ENCODE peak calls at places on chromosomes 1 and 21, in ten cellular contexts. N, O, R, V, I, Q, C, S, G and M are unnamed samples.

GRCh38 chr1:243738020-243738419 is 112.0 kb downstream of the AKT3 start:
- DNase-seq in C (no peak), R (no peak), O (no peak), I (no peak), S (no peak), Q (no peak), N (no peak), G (no peak), V (no peak), M (no peak)

GRCh38 chr1:36857761-36858160 is 176.6 kb downstream of the GRIK3 start:
- DNase-seq in G (no peak), N (no peak), I (no peak), V (peak), S (no peak), O (no peak), C (no peak), Q (peak), R (no peak), M (no peak)

GRCh38 chr21:39189857-39190604 is 6.8 kb upstream of the PSMG1 start:
- DNase-seq in Q (no peak), N (no peak), S (no peak), O (no peak), V (no peak), R (no peak), G (no peak), I (no peak), C (no peak), M (no peak)

GRCh38 chr1:47618830-47619229 is 181.0 kb downstream of the FOXD2 start:
- DNase-seq in I (no peak), O (peak), C (no peak), V (no peak), N (no peak), R (no peak), G (no peak), S (no peak), Q (peak), M (no peak)

GRCh38 chr1:40004857-40005256 is 35.7 kb upstream of the CAP1 start:
- DNase-seq in R (no peak), I (no peak), Q (no peak), N (no peak), C (no peak), G (no peak), S (peak), V (peak), O (no peak), M (no peak)

GRCh38 chr1:175095978-175096611 is 28.5 kb downstream of the TNN start:
- DNase-seq in C (no peak), Q (no peak), S (no peak), I (peak), O (no peak), V (no peak), R (no peak), G (no peak), N (no peak), M (no peak)

GRCh38 chr1:185593271-185593670 is 140.9 kb upstream of the HMCN1 start:
- DNase-seq in R (no peak), N (no peak), G (no peak), Q (no peak), O (no peak), S (no peak), I (no peak), V (no peak), C (no peak), M (no peak)

GRCh38 chr1:47508900-47509488 is 71.2 kb downstream of the FOXD2 start:
- DNase-seq in S (peak), O (no peak), N (no peak), V (peak), Q (no peak), G (no peak), I (no peak), C (no peak), R (no peak), M (no peak)

GRCh38 chr1:93613895-93614294 is 67.7 kb downstream of the BCAR3 start:
- DNase-seq in C (peak), I (no peak), N (no peak), R (no peak), G (no peak), O (peak), V (no peak), S (no peak), Q (no peak), M (no peak)

GRCh38 chr1:240492832-240493440 is 119.0 kb downstream of the GREM2 start:
- DNase-seq in R (no peak), S (peak), I (no peak), G (peak), Q (no peak), N (peak), V (no peak), O (no peak), C (no peak), M (no peak)

GRCh38 chr1:192739476-192740184 is 69.2 kb upstream of the RGS2 start:
- DNase-seq in G (no peak), O (no peak), N (no peak), R (no peak), V (no peak), I (peak), Q (no peak), C (no peak), S (no peak), M (no peak)

GRCh38 chr1:156868341-156868740 is 7.7 kb downstream of the NTRK1 start:
- DNase-seq in G (no peak), N (no peak), I (no peak), V (peak), C (no peak), O (no peak), R (no peak), Q (no peak), S (no peak), M (no peak)

GRCh38 chr1:6447016-6447817 is 18.8 kb downstream of the TNFRSF25 start:
- DNase-seq in Q (peak), N (no peak), C (peak), G (no peak), S (peak), V (no peak), O (no peak), I (peak), R (no peak), M (no peak)

GRCh38 chr21:17699524-17700189 is 87.0 kb upstream of the BTG3 start:
- DNase-seq in R (no peak), C (no peak), Q (no peak), I (no peak), S (no peak), O (no peak), N (no peak), V (no peak), G (no peak), M (no peak)

GRCh38 chr21:19547951-19548635 is 1144.5 kb upstream of the TMPRSS15 start:
- DNase-seq in S (no peak), C (no peak), R (no peak), Q (no peak), I (no peak), V (no peak), O (no peak), G (no peak), N (no peak), M (no peak)

GRCh38 chr1:36372617-36373016 is 13.1 kb downstream of the STK40 start:
- DNase-seq in C (no peak), G (no peak), V (no peak), O (no peak), S (no peak), R (no peak), N (no peak), Q (no peak), I (no peak), M (no peak)